ENCODE peak calls at places on chromosomes 2 and 18, in four cellular contexts. T is CD4-positive, CD25-positive, alpha-beta regulatory T cell; C is stomach; U is upper lobe of left lung. Z is an unnamed sample.

GRCh38 chr2:239178954-239179353 is 221.9 kb downstream of the HDAC4 start:
- DNase-seq in T (no peak), U (peak; percentile 68), C (no peak), Z (no peak)

GRCh38 chr2:60556441-60556997 is 3.1 kb upstream of the BCL11A start:
- DNase-seq in C (no peak), T (no peak), U (peak; percentile 40), Z (peak; percentile 32)

GRCh38 chr2:168198476-168199192 is 48.8 kb downstream of the STK39 start:
- DNase-seq in C (no peak), U (no peak), T (no peak), Z (no peak)

GRCh38 chr2:242029422-242030225 is 160.1 kb downstream of the RTP5 start:
- DNase-seq in U (no peak), C (no peak), T (no peak), Z (no peak)

GRCh38 chr18:67239826-67240225 is 276.7 kb downstream of the DSEL start:
- DNase-seq in U (no peak), T (no peak), C (no peak), Z (no peak)

GRCh38 chr2:231099918-231100317 is 24.9 kb downstream of the HTR2B start:
- DNase-seq in T (no peak), U (no peak), C (no peak), Z (no peak)

GRCh38 chr18:2697184-2697583 is 41.7 kb downstream of the SMCHD1 start:
- DNase-seq in C (no peak), U (no peak), T (no peak), Z (no peak)

GRCh38 chr2:82062469-82062868 is 1757.9 kb upstream of the LRRTM1 start:
- DNase-seq in C (no peak), T (no peak), U (no peak), Z (no peak)

GRCh38 chr2:67503066-67503795 is 106.1 kb downstream of the ETAA1 start:
- DNase-seq in T (no peak), U (no peak), C (no peak), Z (no peak)

GRCh38 chr18:25056456-25056855 is 295.5 kb downstream of the ZNF521 start:
- DNase-seq in C (no peak), T (no peak), U (peak; percentile 22), Z (no peak)

GRCh38 chr18:28114472-28114871 is 62.5 kb downstream of the CDH2 start:
- DNase-seq in T (no peak), U (no peak), C (no peak), Z (no peak)

GRCh38 chr2:101728865-101729264 is 31.4 kb downstream of the MAP4K4 start:
- DNase-seq in T (no peak), U (no peak), C (no peak), Z (no peak)

GRCh38 chr2:151337643-151338042 is 19.7 kb upstream of the TNFAIP6 start:
- DNase-seq in C (no peak), U (no peak), T (no peak), Z (no peak)

GRCh38 chr2:178280261-178280852 is 86.0 kb downstream of the OSBPL6 start:
- DNase-seq in T (no peak), C (no peak), U (no peak), Z (no peak)

GRCh38 chr2:169143998-169144397 is 74.6 kb downstream of the DHRS9 start:
- DNase-seq in T (no peak), C (no peak), U (no peak), Z (no peak)

GRCh38 chr2:216109962-216110614 is 940 bp downstream of the XRCC5 start:
- DNase-seq in T (no peak), C (no peak), U (no peak), Z (no peak)

GRCh38 chr18:5518899-5519371 is 24.9 kb downstream of the EPB41L3 start:
- DNase-seq in C (no peak), U (no peak), T (no peak), Z (no peak)

GRCh38 chr2:46909771-46910419 is 5.7 kb downstream of the MCFD2 start:
- DNase-seq in T (no peak), U (no peak), C (peak; percentile 33), Z (peak; percentile 51)

GRCh38 chr2:226585130-226585561 is 214.5 kb downstream of the IRS1 start:
- DNase-seq in T (no peak), C (no peak), U (no peak), Z (no peak)

GRCh38 chr2:215390550-215390913 is 45.3 kb downstream of the FN1 start:
- DNase-seq in T (no peak), C (no peak), U (no peak), Z (no peak)

GRCh38 chr18:78902795-78903435 is 76.7 kb upstream of the SALL3 start:
- DNase-seq in U (no peak), C (no peak), T (no peak), Z (no peak)

GRCh38 chr2:88621432-88621831 is 5.8 kb downstream of the EIF2AK3 start:
- DNase-seq in U (no peak), C (no peak), T (no peak), Z (no peak)

GRCh38 chr18:35683021-35683420 is 101.5 kb downstream of the GALNT1 start:
- DNase-seq in U (no peak), T (no peak), C (no peak), Z (no peak)

DNA sequence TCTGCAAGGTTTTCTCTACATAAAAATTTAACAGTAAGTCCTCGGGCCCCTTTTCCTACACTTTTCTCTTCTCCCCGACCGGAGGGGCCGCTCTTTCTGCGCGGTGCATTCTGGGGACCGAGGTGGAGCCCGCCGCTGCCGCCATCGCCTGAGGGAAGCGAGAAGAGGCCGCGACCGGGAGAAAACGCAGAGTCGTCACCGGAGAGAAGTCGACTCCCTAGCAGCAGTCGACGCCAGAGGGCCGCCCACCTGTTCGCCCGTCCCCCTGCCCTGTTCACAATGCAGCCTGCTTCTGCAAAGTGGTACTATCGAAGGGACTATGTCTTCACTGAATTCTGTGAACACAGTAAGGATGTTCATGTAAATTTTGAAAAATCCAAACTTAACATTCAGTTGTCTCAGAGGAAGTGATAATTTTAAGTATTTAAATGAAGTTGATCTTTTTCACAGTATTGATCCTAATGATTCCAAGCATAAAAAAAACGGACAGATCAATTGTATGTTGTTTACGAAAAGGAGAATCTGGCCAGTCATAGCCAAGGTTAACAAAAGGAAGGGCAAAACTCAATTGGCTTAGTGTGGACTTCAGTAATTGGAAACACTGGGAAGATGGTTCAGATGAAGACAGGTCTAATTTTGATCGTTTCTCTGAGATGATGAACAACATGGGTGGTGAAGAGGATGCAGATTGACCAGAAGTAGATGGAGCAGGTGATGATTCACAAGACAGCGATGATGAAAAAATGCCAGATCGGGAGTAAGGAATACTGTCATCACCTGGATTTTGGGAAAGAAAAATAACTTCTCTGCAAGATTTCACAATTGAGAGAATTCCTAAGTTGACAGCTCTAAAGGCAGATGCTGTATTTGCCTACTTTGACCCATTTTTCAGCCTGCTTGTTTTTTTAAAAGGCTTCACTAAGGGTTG is 55.8 kb downstream of the ASXL2 start:
- DNase-seq in T (peak; percentile 55), U (peak; percentile 86), C (peak; percentile 46), Z (peak; percentile 32)
- H3K4me3 ChIP-seq in T (peak overlapping the region; percentile 79), U (no peak overlapping the region), C (peak overlapping the region; percentile 4), Z (no peak overlapping the region)

GRCh38 chr2:171228826-171229225 is 68.1 kb upstream of the TLK1 start:
- DNase-seq in U (no peak), T (no peak), C (no peak), Z (no peak)

GRCh38 chr2:171227066-171227782 is 66.5 kb upstream of the TLK1 start:
- DNase-seq in C (no peak), U (no peak), T (no peak), Z (no peak)

GRCh38 chr2:171225302-171225980 is 64.7 kb upstream of the TLK1 start:
- DNase-seq in T (no peak), U (no peak), C (no peak), Z (no peak)

GRCh38 chr2:171226471-171226870 is 65.8 kb upstream of the TLK1 start:
- DNase-seq in C (no peak), U (no peak), T (no peak), Z (no peak)

GRCh38 chr2:171225989-171226388 is 65.3 kb upstream of the TLK1 start:
- DNase-seq in C (no peak), U (no peak), T (no peak), Z (no peak)
- H3K4me3 ChIP-seq in C (no peak overlapping the region), U (no peak overlapping the region), T (no peak overlapping the region), Z (no peak overlapping the region)

GRCh38 chr18:570256-570655 is 9.9 kb upstream of the CETN1 start:
- DNase-seq in C (no peak), U (no peak), T (no peak), Z (no peak)
- H3K4me3 ChIP-seq in C (no peak overlapping the region), U (no peak overlapping the region), T (no peak overlapping the region), Z (no peak overlapping the region)

GRCh38 chr18:11995445-11996189 is 14.3 kb downstream of the IMPA2 start:
- DNase-seq in U (no peak), C (peak; percentile 85), T (peak; percentile 27), Z (peak; percentile 81)
- H3K4me3 ChIP-seq in U (no peak overlapping the region), C (no peak overlapping the region), T (peak overlapping the region; percentile 37), Z (no peak overlapping the region)